ENCODE peak calls at places on chromosomes 11 and 22, in four cellular contexts. E is cardiac fibroblast; J is CD8-positive, alpha-beta memory T cell; M is substantia nigra. P is an unnamed sample.

GRCh38 chr11:47185305-47186075 is 744 bp downstream of the PACSIN3 start:
- DNase-seq in M (peak; percentile 50), J (no peak), E (peak; percentile 43), P (peak; percentile 68)

GRCh38 chr11:79249341-79249993 is 191.4 kb downstream of the TENM4 start:
- DNase-seq in J (no peak), M (no peak), E (no peak), P (no peak)

GRCh38 chr11:106473089-106473722 is 395.7 kb downstream of the AASDHPPT start:
- DNase-seq in E (peak; percentile 49), J (no peak), M (no peak), P (no peak)

GRCh38 chr11:10356161-10356560 is 51.3 kb downstream of the ADM start:
- DNase-seq in E (no peak), M (no peak), J (no peak), P (no peak)

GRCh38 chr11:72740060-72740424 is 12.2 kb downstream of the ARAP1 start:
- DNase-seq in E (no peak), J (no peak), M (no peak), P (no peak)

GRCh38 chr22:31526275-31526674 is 29.9 kb downstream of the SFI1 start:
- DNase-seq in J (no peak), E (no peak), M (no peak), P (no peak)

GRCh38 chr11:67492801-67493547 is 10.1 kb downstream of the AIP start:
- DNase-seq in J (no peak), E (no peak), M (no peak), P (no peak)

GRCh38 chr22:45129703-45130524 is 33.8 kb upstream of the NUP50 start:
- DNase-seq in E (no peak), M (no peak), J (peak; percentile 17), P (no peak)

GRCh38 chr11:133828861-133829260 is 16.5 kb downstream of the SPATA19 start:
- DNase-seq in E (no peak), J (no peak), M (no peak), P (no peak)

GRCh38 chr11:117130879-117131278 is 13.2 kb upstream of the PAFAH1B2 start:
- DNase-seq in M (no peak), E (no peak), J (no peak), P (no peak)

GRCh38 chr11:11421509-11421908 is 68.5 kb upstream of the CSNK2A3 start:
- DNase-seq in J (no peak), E (no peak), M (no peak), P (no peak)

GRCh38 chr22:25658641-25659040 is 83.3 kb upstream of the MYO18B start:
- DNase-seq in M (no peak), J (no peak), E (peak; percentile 37), P (no peak)

GRCh38 chr11:119730789-119731386 is 1.9 kb upstream of the NECTIN1 start:
- DNase-seq in J (no peak), M (no peak), E (no peak), P (no peak)

GRCh38 chr11:9906043-9906791 is 242.3 kb downstream of the SWAP70 start:
- DNase-seq in J (no peak), E (peak; percentile 89), M (no peak), P (peak; percentile 83)

GRCh38 chr11:134616048-134616447 is 204.0 kb upstream of the B3GAT1 start:
- DNase-seq in M (no peak), J (no peak), E (no peak), P (no peak)

GRCh38 chr22:43854786-43855271 is 7.5 kb downstream of the SULT4A1 start:
- DNase-seq in J (no peak), M (no peak), E (no peak), P (no peak)

GRCh38 chr22:23269441-23270211 is 89.3 kb downstream of the BCR start:
- DNase-seq in J (no peak), M (no peak), E (no peak), P (no peak)

GRCh38 chr22:17637490-17638181 is 921 bp upstream of the BCL2L13 start:
- DNase-seq in J (no peak), E (no peak), M (no peak), P (no peak)

GRCh38 chr11:17553249-17553546 is 6.1 kb downstream of the OTOG start:
- DNase-seq in J (no peak), M (no peak), E (no peak), P (peak; percentile 21)

GRCh38 chr22:35330258-35330861 is 30.7 kb downstream of the TOM1 start:
- DNase-seq in M (no peak), E (peak; percentile 94), J (peak; percentile 24), P (no peak)

GRCh38 chr22:10741210-10741609 is 4786.8 kb upstream of the OR11H1 start:
- DNase-seq in M (no peak), E (no peak), J (no peak), P (no peak)

GRCh38 chr22:39967996-39968968 is 8.1 kb downstream of the TMA7B start:
- DNase-seq in M (no peak), E (peak; percentile 72), J (no peak), P (no peak)

GRCh38 chr11:3856856-3857553 is 1.5 kb downstream of the STIM1 start:
- DNase-seq in J (no peak), M (no peak), E (no peak), P (no peak)

GRCh38 chr22:29733362-29734322 is 13.8 kb downstream of the CABP7 start:
- DNase-seq in E (no peak), J (no peak), M (no peak), P (no peak)

GRCh38 chr11:43021466-43021865 is 290.3 kb upstream of the API5 start:
- DNase-seq in M (peak; percentile 3), E (no peak), J (no peak), P (peak; percentile 42)

GRCh38 chr11:69297926-69298777 is 4.2 kb downstream of the MYEOV start:
- DNase-seq in J (peak; percentile 71), E (peak; percentile 79), M (peak; percentile 23), P (peak; percentile 90)

P was measured in Caco-2.